ENCODE peak calls at places on chromosome 11, in nine cellular contexts. S is astrocyte of the cerebellum, X is endothelial cell, Y is WERI-Rb-1, M is GM10248, V is GM13976, T is nephron progenitor cell, K is A549, A is BJ. W is an unnamed sample.

GRCh38 chr11:45383229-45383628 is 97.1 kb upstream of the SYT13 start:
- DNase-seq in T (no peak), X (no peak), Y (no peak), V (no peak), K (no peak), S (peak; percentile 46), A (no peak), M (no peak), W (no peak)

GRCh38 chr11:94746721-94747120 is 21.4 kb upstream of the AMOTL1 start:
- DNase-seq in V (no peak), Y (no peak), X (no peak), M (no peak), T (no peak), K (peak; percentile 89), A (no peak), S (no peak), W (no peak)

GRCh38 chr11:69317401-69318092 is 23.6 kb downstream of the MYEOV start:
- DNase-seq in X (no peak), K (no peak), A (no peak), M (no peak), T (no peak), S (peak; percentile 31), Y (no peak), V (no peak), W (no peak)

GRCh38 chr11:11444027-11444799 is 91.2 kb upstream of the CSNK2A3 start:
- DNase-seq in S (peak; percentile 74), Y (no peak), X (no peak), T (no peak), V (no peak), M (no peak), K (no peak), A (no peak), W (no peak)

GRCh38 chr11:74417860-74418508 is 19.8 kb upstream of the PGM2L1 start:
- DNase-seq in V (no peak), S (no peak), M (no peak), A (no peak), Y (no peak), T (peak; percentile 5), X (no peak), K (peak; percentile 3), W (no peak)

GRCh38 chr11:56889986-56890385 is 98.7 kb upstream of the OR5AK2 start:
- DNase-seq in T (no peak), Y (no peak), X (no peak), V (no peak), S (no peak), K (peak; percentile 56), M (no peak), A (no peak), W (no peak)

GRCh38 chr11:100863080-100863581 is 176.0 kb downstream of the ARHGAP42 start:
- DNase-seq in X (no peak), Y (peak; percentile 62), S (peak; percentile 95), T (no peak), K (peak; percentile 19), M (no peak), A (peak; percentile 73), V (no peak), W (no peak)

GRCh38 chr11:64878223-64878493 is 263 bp downstream of the EHD1 start:
- DNase-seq in T (no peak), K (no peak), S (no peak), A (no peak), X (no peak), V (no peak), Y (no peak), M (no peak), W (no peak)

GRCh38 chr11:69380921-69381581 is 87.1 kb downstream of the MYEOV start:
- DNase-seq in A (no peak), M (no peak), V (no peak), T (no peak), S (no peak), X (no peak), Y (no peak), K (no peak), W (no peak)

GRCh38 chr11:19988598-19988997 is 171.7 kb downstream of the DBX1 start:
- DNase-seq in M (no peak), V (no peak), X (no peak), Y (no peak), K (peak; percentile 40), A (peak; percentile 72), S (peak; percentile 86), T (no peak), W (no peak)

GRCh38 chr11:59822989-59823566 is 12.5 kb upstream of the MRPL16 start:
- DNase-seq in S (no peak), Y (peak; percentile 46), X (peak; percentile 34), K (peak; percentile 68), A (no peak), M (peak; percentile 49), V (peak; percentile 64), T (peak; percentile 21), W (peak; percentile 22)

GRCh38 chr11:102802341-102802740 is 4.4 kb upstream of the MMP1 start:
- DNase-seq in A (peak; percentile 86), Y (no peak), M (no peak), X (no peak), S (peak; percentile 67), K (no peak), T (no peak), V (no peak), W (no peak)

GRCh38 chr11:7775689-7776088 is 21.1 kb downstream of the OR5P2 start:
- DNase-seq in M (no peak), Y (no peak), V (no peak), A (no peak), T (no peak), K (no peak), S (no peak), X (no peak), W (no peak)

GRCh38 chr11:31968774-31969433 is 122.0 kb upstream of the RCN1 start:
- DNase-seq in S (peak; percentile 62), M (no peak), T (no peak), K (no peak), A (no peak), X (no peak), Y (no peak), V (no peak), W (peak; percentile 53)

GRCh38 chr11:65592840-65593517 is 2.6 kb downstream of the KCNK7 start:
- DNase-seq in T (no peak), K (no peak), A (no peak), S (no peak), Y (no peak), V (no peak), X (no peak), M (no peak), W (no peak)

GRCh38 chr11:66039765-66040164 is 9.2 kb downstream of the GAL3ST3 start:
- DNase-seq in M (no peak), K (no peak), T (no peak), S (no peak), A (no peak), Y (no peak), V (no peak), X (no peak), W (no peak)

DNA sequence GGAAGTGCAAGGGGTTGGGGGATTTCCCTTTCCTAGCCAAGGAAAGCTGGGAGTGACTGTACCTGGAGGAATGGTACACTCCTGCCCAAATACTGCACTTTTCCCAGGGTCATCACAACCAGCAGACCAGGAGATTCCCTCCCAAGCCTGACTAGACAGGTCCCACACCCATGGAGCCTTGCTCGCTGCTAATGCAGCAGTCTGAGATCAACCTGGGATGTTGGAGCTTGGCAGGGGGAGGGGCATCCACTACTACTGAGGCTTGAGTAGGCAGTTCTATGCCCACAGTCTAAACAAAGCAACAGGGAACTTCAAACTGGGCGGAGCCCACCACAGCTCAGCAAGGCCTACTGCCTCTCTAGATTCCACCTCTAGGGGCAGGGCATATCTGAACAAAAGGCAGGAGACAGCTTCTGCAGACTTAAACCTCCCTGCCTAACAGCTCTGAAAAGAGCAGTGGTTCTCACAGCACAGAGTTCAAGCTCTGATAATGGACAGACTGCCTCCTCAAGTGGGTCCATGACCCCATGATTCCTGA is 58.5 kb downstream of the SLC22A9 start:
- DNase-seq in X (no peak), T (no peak), A (no peak), K (no peak), Y (no peak), M (no peak), S (no peak), V (no peak), W (no peak)
- TF ChIP-seq CTCF in X (no peak), T (no peak), A (no peak), K (no peak), Y (no peak), M (no peak), S (no peak), V (no peak), W (no peak)

DNA sequence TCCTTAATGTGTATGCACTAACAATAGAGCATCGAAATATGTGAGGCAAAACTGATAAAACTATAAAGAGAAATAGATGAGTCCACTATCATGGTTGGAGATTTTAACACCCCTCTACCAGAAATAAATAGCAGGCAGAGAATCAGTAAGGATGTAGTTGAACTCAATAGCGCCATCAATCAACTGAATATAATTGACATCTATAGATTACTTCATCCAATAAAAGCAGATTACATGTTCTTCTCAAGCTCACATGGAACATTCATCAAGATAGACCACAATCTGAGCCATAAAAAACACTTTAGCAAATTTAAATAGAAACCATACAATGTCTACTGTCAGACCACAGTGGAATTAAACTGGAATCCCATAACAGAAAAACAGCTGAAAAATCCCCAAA is 46.9 kb upstream of the NUP160 start:
- DNase-seq in V (no peak), K (no peak), A (no peak), S (no peak), X (no peak), M (no peak), T (no peak), Y (no peak), W (no peak)
- TF ChIP-seq CTCF in V (no peak), K (no peak), A (no peak), S (no peak), X (no peak), M (no peak), T (no peak), Y (no peak), W (no peak)

DNA sequence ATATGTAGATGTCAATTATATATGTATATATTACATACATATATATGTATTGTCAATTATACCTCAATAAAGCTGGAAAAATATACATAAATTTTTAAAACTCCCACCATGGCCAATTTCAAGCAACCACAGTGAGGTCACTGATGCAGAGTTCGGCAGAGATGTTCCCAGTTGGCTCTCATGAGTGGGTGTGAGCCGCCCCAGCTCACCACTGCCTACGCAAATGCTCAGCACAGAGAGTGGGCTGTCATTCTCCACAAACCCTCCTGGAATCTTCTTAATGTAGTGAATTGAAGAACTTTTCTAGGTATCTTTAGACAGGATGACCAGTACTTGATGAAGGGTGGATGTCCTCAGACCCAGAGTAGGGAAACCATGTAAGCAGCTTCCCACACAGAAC is 96.6 kb upstream of the TMEM45B start:
- DNase-seq in Y (no peak), A (no peak), S (no peak), T (no peak), M (no peak), K (no peak), X (no peak), V (no peak), W (no peak)
- TF ChIP-seq CTCF in Y (no peak), A (no peak), S (no peak), T (no peak), M (no peak), K (no peak), X (no peak), V (no peak), W (no peak)

GRCh38 chr11:91261513-91261912 is 963.1 kb upstream of the FAT3 start:
- DNase-seq in M (no peak), K (no peak), V (no peak), S (no peak), Y (no peak), T (no peak), A (no peak), X (no peak), W (no peak)
- TF ChIP-seq CTCF in M (no peak), K (no peak), V (no peak), S (no peak), Y (no peak), T (peak; percentile 30), A (no peak), X (peak; percentile 31), W (peak; percentile 8)

GRCh38 chr11:87722756-87723599 is 452.3 kb downstream of the RAB38 start:
- DNase-seq in T (peak; percentile 23), K (peak; percentile 23), M (peak; percentile 10), V (peak; percentile 15), Y (peak; percentile 47), X (peak; percentile 20), S (no peak), A (no peak), W (peak; percentile 49)
- TF ChIP-seq CTCF in T (peak; percentile 58), K (peak; percentile 41), M (peak; percentile 69), V (peak; percentile 68), Y (peak; percentile 85), X (peak; percentile 64), S (peak; percentile 82), A (peak; percentile 88), W (peak; percentile 67)

W was measured in glutamatergic neuron.